ENCODE peak calls at places on chromosomes 5 and 9, in seven cellular contexts. M is choroid plexus epithelial cell; I is right cardiac atrium; J is mammary epithelial cell; S is mesothelial cell of epicardium; K is activated CD8-positive, alpha-beta memory T cell treated with anti-CD3 and anti-CD28 coated beads, Interleukin-2, amount 50 U/mL, for 4 hours; P is HCT116. F is an unnamed sample.

GRCh38 chr5:26237489-26237888 is 800.9 kb downstream of the CDH9 start:
- DNase-seq in I (no peak), S (no peak), K (no peak), P (no peak), J (no peak), M (no peak), F (no peak)

GRCh38 chr5:17190242-17190778 is 27.1 kb upstream of the BASP1 start:
- DNase-seq in J (peak), K (no peak), P (peak), M (peak), I (no peak), S (no peak), F (no peak)

GRCh38 chr9:69857131-69857530 is 36.5 kb downstream of the CFAP95 start:
- DNase-seq in S (no peak), K (no peak), I (no peak), P (no peak), J (peak), M (peak), F (no peak)

GRCh38 chr5:108884736-108885135 is 137.0 kb downstream of the FER start:
- DNase-seq in S (no peak), P (no peak), M (peak), K (no peak), J (no peak), I (no peak), F (no peak)

GRCh38 chr5:1745190-1745805 is 54.3 kb downstream of the MRPL36 start:
- DNase-seq in P (no peak), S (peak), M (no peak), I (no peak), K (no peak), J (no peak), F (no peak)

GRCh38 chr9:95772320-95773060 is 103.0 kb upstream of the ERCC6L2 start:
- DNase-seq in P (no peak), M (peak), J (no peak), S (no peak), I (peak), K (peak), F (no peak)

GRCh38 chr9:129351058-129351641 is 173.1 kb upstream of the IER5L start:
- DNase-seq in J (no peak), I (no peak), S (no peak), M (no peak), K (no peak), P (no peak), F (no peak)

GRCh38 chr9:120043448-120043847 is 536.5 kb downstream of the CDK5RAP2 start:
- DNase-seq in I (no peak), K (no peak), J (peak), S (no peak), P (no peak), M (no peak), F (no peak)

GRCh38 chr5:75463726-75464125 is 47.7 kb downstream of the CERT1 start:
- DNase-seq in P (no peak), K (no peak), J (peak), I (no peak), S (no peak), M (peak), F (no peak)

GRCh38 chr9:105187781-105188180 is 56.7 kb upstream of the SLC44A1 start:
- DNase-seq in K (no peak), S (no peak), M (peak), P (no peak), J (peak), I (no peak), F (no peak)

GRCh38 chr5:36657563-36657995 is 51.2 kb downstream of the SLC1A3 start:
- DNase-seq in I (peak), S (no peak), M (peak), J (peak), P (peak), K (no peak), F (no peak)

GRCh38 chr9:86594724-86595123 is 240.5 kb upstream of the TUT7 start:
- DNase-seq in K (no peak), S (no peak), J (no peak), M (no peak), P (no peak), I (no peak), F (no peak)

GRCh38 chr5:154756203-154756870 is 1.2 kb downstream of the LARP1 start:
- DNase-seq in J (peak), P (no peak), K (peak), I (peak), S (no peak), M (peak), F (peak)

GRCh38 chr5:67897431-67897830 is 318.1 kb upstream of the PIK3R1 start:
- DNase-seq in J (peak), I (no peak), K (no peak), S (no peak), P (no peak), M (no peak), F (no peak)

GRCh38 chr9:15541862-15542261 is 11.0 kb upstream of the CCDC171 start:
- DNase-seq in K (no peak), M (no peak), S (no peak), J (no peak), P (no peak), I (no peak), F (no peak)

GRCh38 chr5:144276034-144276822 is 105.6 kb downstream of the KCTD16 start:
- DNase-seq in M (peak), I (no peak), S (no peak), K (no peak), J (no peak), P (no peak), F (no peak)

GRCh38 chr5:172806897-172807672 is 27.0 kb upstream of the ERGIC1 start:
- DNase-seq in I (peak), K (peak), P (peak), J (peak), S (no peak), M (peak), F (peak)

GRCh38 chr9:127142291-127142690 is 19.9 kb upstream of the ANGPTL2 start:
- DNase-seq in J (no peak), P (no peak), M (no peak), S (no peak), K (no peak), I (no peak), F (no peak)

GRCh38 chr5:130198927-130199326 is 294.7 kb downstream of the CHSY3 start:
- DNase-seq in I (no peak), P (peak), J (no peak), K (no peak), S (no peak), M (peak), F (no peak)

GRCh38 chr5:133778636-133779035 is 166.3 kb upstream of the FSTL4 start:
- DNase-seq in P (no peak), I (no peak), M (no peak), J (no peak), S (no peak), K (no peak), F (no peak)

GRCh38 chr5:120463991-120464626 is at the start of gene PRR16:
- DNase-seq in K (no peak), J (peak), P (no peak), I (peak), S (peak), M (peak), F (no peak)

GRCh38 chr9:967851-968641 is 8.4 kb upstream of the DMRT3 start:
- DNase-seq in M (no peak), I (no peak), K (no peak), J (no peak), P (no peak), S (no peak), F (no peak)

F was measured in immature natural killer cell.